ENCODE peak calls at places on chromosomes 2 and 18, in ten cellular contexts. L is mesothelial cell of epicardium, C is K562, Z is RWPE1, B is heart left ventricle, E is neural crest cell, I is neural progenitor cell, J is AG10803, M is tibial nerve, F is right atrium auricular region. Q is an unnamed sample.

GRCh38 chr18:65429601-65430000 is 321.2 kb upstream of the CDH7 start:
- DNase-seq in L (no peak), C (no peak), Z (no peak), B (no peak), E (no peak), I (no peak), J (no peak), M (no peak), F (no peak), Q (no peak)

GRCh38 chr2:86794866-86795265 is 4.2 kb upstream of the CD8A start:
- DNase-seq in L (no peak), C (no peak), Z (no peak), B (no peak), E (no peak), I (no peak), J (no peak), M (no peak), F (no peak), Q (no peak)

GRCh38 chr2:157528963-157529751 is 85.3 kb upstream of the CYTIP start:
- DNase-seq in L (no peak), C (no peak), Z (no peak), B (no peak), E (no peak), I (no peak), J (no peak), M (no peak), F (no peak), Q (no peak)

GRCh38 chr18:48060947-48061346 is 130.5 kb upstream of the SMAD2 start:
- DNase-seq in L (no peak), C (no peak), Z (no peak), B (no peak), E (no peak), I (no peak), J (no peak), M (no peak), F (no peak), Q (no peak)

GRCh38 chr2:147711031-147711430 is 133.8 kb upstream of the ACVR2A start:
- DNase-seq in L (no peak), C (no peak), Z (no peak), B (no peak), E (no peak), I (no peak), J (peak), M (no peak), F (no peak), Q (no peak)

GRCh38 chr2:59585657-59586056 is 967.8 kb downstream of the BCL11A start:
- DNase-seq in L (no peak), C (no peak), Z (no peak), B (no peak), E (no peak), I (peak), J (no peak), M (no peak), F (no peak), Q (no peak)

GRCh38 chr2:207408086-207408794 is 121.5 kb upstream of the CREB1 start:
- DNase-seq in L (no peak), C (no peak), Z (peak), B (no peak), E (no peak), I (no peak), J (peak), M (no peak), F (no peak), Q (no peak)

GRCh38 chr2:130836501-130837174 is at the start of gene ARHGEF4:
- DNase-seq in L (peak), C (peak), Z (peak), B (no peak), E (peak), I (peak), J (no peak), M (no peak), F (no peak), Q (no peak)

GRCh38 chr2:236464140-236464539 is 105.5 kb upstream of the ACKR3 start:
- DNase-seq in L (no peak), C (no peak), Z (no peak), B (no peak), E (no peak), I (no peak), J (peak), M (no peak), F (no peak), Q (no peak)

GRCh38 chr2:150695441-150696135 is 208.1 kb upstream of the RND3 start:
- DNase-seq in L (no peak), C (no peak), Z (no peak), B (no peak), E (no peak), I (no peak), J (no peak), M (no peak), F (no peak), Q (no peak)

GRCh38 chr18:40371673-40372072 is 1583.4 kb upstream of the PIK3C3 start:
- DNase-seq in L (no peak), C (no peak), Z (peak), B (no peak), E (no peak), I (no peak), J (peak), M (no peak), F (no peak), Q (no peak)

GRCh38 chr2:47174731-47175361 is 19.7 kb upstream of the STPG4 start:
- DNase-seq in L (no peak), C (peak), Z (peak), B (peak), E (no peak), I (peak), J (peak), M (peak), F (no peak), Q (no peak)

GRCh38 chr2:70442301-70443077 is 111.1 kb downstream of the TGFA start:
- DNase-seq in L (no peak), C (no peak), Z (no peak), B (no peak), E (no peak), I (no peak), J (peak), M (no peak), F (no peak), Q (no peak)

GRCh38 chr2:181992776-181993175 is 7.1 kb downstream of the PPP1R1C start:
- DNase-seq in L (no peak), C (no peak), Z (no peak), B (no peak), E (no peak), I (no peak), J (no peak), M (no peak), F (no peak), Q (no peak)

GRCh38 chr2:118145806-118146205 is 57.5 kb downstream of the INSIG2 start:
- DNase-seq in L (no peak), C (no peak), Z (no peak), B (no peak), E (no peak), I (no peak), J (no peak), M (no peak), F (no peak), Q (no peak)

GRCh38 chr2:118148133-118148532 is 59.9 kb downstream of the INSIG2 start:
- DNase-seq in L (no peak), C (no peak), Z (no peak), B (no peak), E (no peak), I (no peak), J (no peak), M (no peak), F (no peak), Q (no peak)

GRCh38 chr2:118146315-118147283 is 58.3 kb downstream of the INSIG2 start:
- DNase-seq in L (no peak), C (no peak), Z (no peak), B (no peak), E (no peak), I (no peak), J (no peak), M (no peak), F (no peak), Q (no peak)

GRCh38 chr2:118150294-118150693 is 62.0 kb downstream of the INSIG2 start:
- DNase-seq in L (no peak), C (no peak), Z (no peak), B (no peak), E (no peak), I (no peak), J (no peak), M (no peak), F (no peak), Q (no peak)

DNA sequence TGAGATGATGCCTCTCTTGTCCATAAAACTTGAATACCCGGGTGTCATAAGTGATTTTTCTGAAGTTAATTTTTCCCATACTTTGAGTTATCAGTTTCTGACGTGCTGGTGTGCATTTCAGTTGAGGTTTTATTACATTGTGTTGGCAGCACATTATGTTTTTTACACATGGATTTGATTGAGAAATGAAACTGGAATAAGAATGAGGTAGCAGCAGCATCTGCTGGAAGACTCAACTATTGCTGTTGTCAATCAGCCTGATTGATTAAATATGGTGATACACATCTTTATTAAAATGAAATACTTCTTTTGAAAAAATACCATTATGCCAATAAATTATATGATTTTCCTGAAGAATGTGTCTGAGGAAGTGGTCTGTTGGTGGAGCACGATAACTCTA is 60.5 kb downstream of the INSIG2 start:
- DNase-seq in L (no peak), C (no peak), Z (no peak), B (no peak), E (no peak), I (no peak), J (peak), M (no peak), F (no peak), Q (no peak)
- TF ChIP-seq CTCF in L (no peak), C (no peak), Z (peak), B (no peak), E (no peak), I (no peak), J (peak), M (peak), F (no peak), Q (no peak)

GRCh38 chr2:24021122-24021998 is 11.5 kb downstream of the MFSD2B start:
- DNase-seq in L (no peak), C (peak), Z (peak), B (no peak), E (no peak), I (peak), J (no peak), M (no peak), F (no peak), Q (no peak)
- TF ChIP-seq CTCF in L (no peak), C (peak), Z (no peak), B (no peak), E (peak), I (peak), J (peak), M (no peak), F (no peak), Q (no peak)

GRCh38 chr2:180012523-180012922 is 5.4 kb upstream of the CWC22 start:
- DNase-seq in L (no peak), C (no peak), Z (peak), B (no peak), E (no peak), I (no peak), J (peak), M (no peak), F (no peak), Q (no peak)
- TF ChIP-seq CTCF in L (no peak), C (no peak), Z (no peak), B (no peak), E (no peak), I (no peak), J (no peak), M (no peak), F (no peak), Q (no peak)

DNA sequence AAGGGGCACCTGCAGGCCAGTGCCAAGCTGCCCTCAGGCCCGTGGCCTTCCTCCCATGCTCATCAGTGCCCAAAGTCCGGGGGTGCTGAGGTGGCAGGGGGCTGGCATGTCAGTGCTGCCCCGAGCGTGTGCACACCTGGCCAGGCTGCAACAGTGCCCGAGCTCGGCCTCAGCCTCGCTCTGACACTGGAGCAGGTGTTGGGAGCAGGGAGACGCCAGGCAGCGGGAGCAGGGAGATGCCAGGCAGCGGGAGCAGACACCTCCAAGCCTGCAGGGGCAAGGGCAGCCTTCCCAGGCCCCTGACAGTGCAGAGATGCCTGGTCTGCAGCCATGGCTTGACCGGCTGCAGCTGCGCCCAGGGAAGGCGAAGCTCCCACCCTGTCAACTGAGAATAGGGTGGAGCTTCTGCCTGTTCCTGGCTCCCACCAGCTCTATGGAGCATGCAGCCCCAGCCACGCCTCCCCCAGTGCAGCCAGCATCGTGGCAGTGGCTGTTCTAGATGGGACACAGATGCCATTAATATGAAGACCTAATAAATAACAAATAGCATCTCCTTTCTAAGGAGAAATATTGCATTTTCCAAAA is 82.4 kb downstream of the DTNB start:
- DNase-seq in L (no peak), C (no peak), Z (no peak), B (no peak), E (no peak), I (peak), J (no peak), M (no peak), F (no peak), Q (no peak)
- TF ChIP-seq CTCF in L (no peak), C (no peak), Z (no peak), B (no peak), E (no peak), I (no peak), J (no peak), M (no peak), F (no peak), Q (no peak)

DNA sequence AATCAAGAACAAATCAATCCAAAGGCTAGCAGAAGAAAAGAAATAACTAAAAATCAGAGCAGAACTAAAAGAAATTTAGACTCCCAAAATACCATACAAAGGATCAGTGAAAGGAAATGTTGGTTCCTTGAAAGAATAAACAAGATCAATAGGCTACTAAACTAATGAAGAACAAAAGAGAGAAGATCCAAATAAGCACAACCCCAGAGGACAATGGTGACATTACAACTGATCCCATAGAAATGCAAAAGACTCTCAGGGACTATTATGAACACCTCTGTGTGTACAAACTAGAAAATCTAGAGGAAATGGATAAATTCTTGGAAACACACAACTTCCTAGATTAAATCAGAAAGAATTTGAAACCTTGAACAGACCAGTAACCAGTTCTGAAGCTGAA is 1186.9 kb downstream of the LRP1B start:
- DNase-seq in L (no peak), C (no peak), Z (no peak), B (no peak), E (no peak), I (peak), J (no peak), M (no peak), F (no peak), Q (no peak)
- TF ChIP-seq CTCF in L (no peak), C (no peak), Z (no peak), B (no peak), E (peak), I (peak), J (peak), M (no peak), F (no peak), Q (no peak)

DNA sequence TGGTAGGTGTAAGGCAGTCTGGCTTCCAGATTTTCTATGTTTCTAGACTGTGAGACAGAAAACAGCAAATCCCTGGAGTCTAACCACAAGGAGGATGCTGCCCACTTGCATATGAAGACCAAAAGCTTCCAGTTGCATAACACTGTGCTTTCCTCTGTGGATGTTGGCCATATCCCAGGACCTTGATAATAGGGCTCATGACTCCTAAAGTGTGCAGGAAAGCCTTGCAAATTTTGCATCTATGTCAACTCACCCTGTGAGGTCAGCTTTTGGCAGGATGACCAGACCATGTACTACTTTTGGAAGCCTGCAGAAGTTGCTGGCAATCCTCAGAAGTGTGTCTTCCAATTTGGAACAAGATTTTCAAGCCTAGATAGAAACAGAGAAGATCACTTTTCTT is 85.6 kb upstream of the RAB27B start:
- DNase-seq in L (no peak), C (no peak), Z (peak), B (peak), E (no peak), I (no peak), J (peak), M (peak), F (peak), Q (no peak)
- TF ChIP-seq CTCF in L (no peak), C (no peak), Z (no peak), B (no peak), E (no peak), I (no peak), J (no peak), M (no peak), F (no peak), Q (no peak)

DNA sequence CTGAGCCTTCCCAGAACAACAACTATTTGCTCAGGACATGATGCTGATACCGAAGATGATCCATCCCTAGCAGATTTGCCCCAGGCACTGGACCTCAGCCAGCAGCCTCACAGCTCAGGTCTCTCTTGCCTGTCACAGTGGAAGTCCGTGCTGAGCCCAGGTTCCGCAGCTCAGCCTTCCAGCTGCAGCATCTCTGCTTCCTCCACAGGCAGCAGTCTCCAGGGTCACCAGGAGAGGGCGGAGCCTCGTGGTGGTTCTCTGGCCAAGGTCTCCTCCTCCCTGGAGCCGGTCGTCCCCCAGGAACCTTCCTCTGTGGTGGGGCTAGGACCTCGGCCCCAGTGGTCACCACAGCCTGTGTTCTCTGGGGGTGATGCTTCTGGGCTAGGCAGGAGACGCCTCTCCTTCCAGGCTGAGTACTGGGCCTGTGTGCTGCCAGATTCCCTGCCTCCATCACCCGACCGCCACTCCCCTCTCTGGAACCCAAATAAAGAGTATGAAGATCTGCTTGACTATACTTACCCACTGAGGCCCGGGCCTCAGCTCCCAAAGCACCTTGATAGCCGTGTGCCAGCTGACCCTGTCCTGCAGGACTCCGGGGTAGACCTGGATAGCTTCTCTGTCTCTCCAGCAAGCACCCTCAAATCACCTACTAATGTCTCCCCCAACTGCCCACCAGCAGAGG is 15.4 kb downstream of the CEP68 start:
- DNase-seq in L (peak), C (no peak), Z (no peak), B (peak), E (no peak), I (no peak), J (no peak), M (no peak), F (no peak), Q (no peak)
- TF ChIP-seq CTCF in L (no peak), C (peak), Z (no peak), B (no peak), E (peak), I (peak), J (peak), M (no peak), F (no peak), Q (no peak)